ENCODE peak calls at places on chromosomes 12 and 14, in ten cellular contexts. W is EL, A is GM23248, K is NCI-H146, S is left lung, Q is left cardiac atrium, R is nucleus accumbens, X is WTC11, D is mucosa of gallbladder, E is AML-193. G is an unnamed sample.

GRCh38 chr14:65847065-65847847 is 434.7 kb downstream of the FUT8 start:
- DNase-seq in W (no peak), A (no peak), K (no peak), S (no peak), Q (no peak), R (no peak), X (no peak), D (peak; percentile 25), E (no peak), G (peak; percentile 71)

GRCh38 chr14:89324501-89325298 is 92.3 kb downstream of the FOXN3 start:
- DNase-seq in W (no peak), A (no peak), K (no peak), S (no peak), Q (no peak), R (no peak), X (no peak), D (no peak), E (no peak), G (peak; percentile 7)

GRCh38 chr12:79233341-79233761 is 368.8 kb downstream of the SYT1 start:
- DNase-seq in W (no peak), A (no peak), K (no peak), S (no peak), Q (no peak), R (peak; percentile 9), X (no peak), D (no peak), E (no peak), G (no peak)

GRCh38 chr12:109191621-109192250 is 75.3 kb downstream of the ACACB start:
- DNase-seq in W (peak; percentile 34), A (peak; percentile 22), K (no peak), S (no peak), Q (no peak), R (no peak), X (no peak), D (no peak), E (no peak), G (no peak)

GRCh38 chr12:55642275-55643068 is 5.8 kb downstream of the OR10P1 start:
- DNase-seq in W (no peak), A (no peak), K (no peak), S (peak; percentile 79), Q (no peak), R (no peak), X (no peak), D (no peak), E (peak; percentile 98), G (no peak)

GRCh38 chr14:105168979-105169507 is 467 bp upstream of the JAG2 start:
- DNase-seq in W (no peak), A (peak; percentile 34), K (peak; percentile 54), S (no peak), Q (no peak), R (peak; percentile 42), X (peak; percentile 76), D (no peak), E (no peak), G (peak; percentile 57)

GRCh38 chr12:43332977-43333649 is 218.9 kb downstream of the ADAMTS20 start:
- DNase-seq in W (peak; percentile 70), A (peak; percentile 55), K (no peak), S (no peak), Q (no peak), R (no peak), X (no peak), D (no peak), E (no peak), G (no peak)

GRCh38 chr12:71947645-71948105 is 9.0 kb downstream of the TPH2 start:
- DNase-seq in W (peak; percentile 48), A (peak; percentile 79), K (peak; percentile 98), S (no peak), Q (no peak), R (peak; percentile 4), X (peak; percentile 71), D (peak; percentile 26), E (no peak), G (no peak)

GRCh38 chr14:57087841-57088240 is 180.9 kb downstream of the EXOC5 start:
- DNase-seq in W (no peak), A (no peak), K (no peak), S (no peak), Q (no peak), R (no peak), X (no peak), D (no peak), E (no peak), G (no peak)

GRCh38 chr12:24954261-24954660 is 5.4 kb upstream of the BCAT1 start:
- DNase-seq in W (no peak), A (no peak), K (no peak), S (no peak), Q (no peak), R (no peak), X (no peak), D (no peak), E (no peak), G (no peak)

GRCh38 chr14:68018598-68018997 is 199.0 kb downstream of the RAD51B start:
- DNase-seq in W (peak; percentile 36), A (peak; percentile 19), K (no peak), S (no peak), Q (no peak), R (no peak), X (no peak), D (no peak), E (no peak), G (no peak)

GRCh38 chr12:112876506-112876905 is 30.3 kb upstream of the OAS1 start:
- DNase-seq in W (no peak), A (no peak), K (no peak), S (no peak), Q (no peak), R (no peak), X (no peak), D (no peak), E (no peak), G (no peak)

GRCh38 chr14:101459392-101459900 is 101.8 kb upstream of the DIO3 start:
- DNase-seq in W (no peak), A (no peak), K (no peak), S (no peak), Q (no peak), R (no peak), X (no peak), D (no peak), E (no peak), G (no peak)

GRCh38 chr14:66359500-66359899 is 126.7 kb upstream of the CCDC196 start:
- DNase-seq in W (peak; percentile 61), A (peak; percentile 54), K (peak; percentile 54), S (no peak), Q (no peak), R (no peak), X (no peak), D (no peak), E (peak; percentile 21), G (peak; percentile 47)

GRCh38 chr12:132824053-132824452 is 4.6 kb downstream of the GOLGA3 start:
- DNase-seq in W (no peak), A (peak; percentile 62), K (no peak), S (no peak), Q (no peak), R (no peak), X (no peak), D (no peak), E (no peak), G (no peak)

GRCh38 chr14:68624541-68625220 is 168.2 kb downstream of the ZFP36L1 start:
- DNase-seq in W (no peak), A (no peak), K (no peak), S (no peak), Q (no peak), R (no peak), X (no peak), D (peak; percentile 9), E (no peak), G (no peak)

GRCh38 chr12:3315201-3315661 is 175.8 kb upstream of the PRMT8 start:
- DNase-seq in W (peak; percentile 84), A (peak; percentile 24), K (peak; percentile 99), S (no peak), Q (peak; percentile 75), R (no peak), X (no peak), D (peak; percentile 49), E (no peak), G (no peak)

GRCh38 chr12:54442071-54442470 is 23.0 kb upstream of the ITGA5 start:
- DNase-seq in W (no peak), A (no peak), K (no peak), S (no peak), Q (no peak), R (no peak), X (no peak), D (no peak), E (no peak), G (no peak)

GRCh38 chr14:71803539-71804260 is 128.5 kb upstream of the RGS6 start:
- DNase-seq in W (peak; percentile 46), A (peak; percentile 27), K (no peak), S (no peak), Q (no peak), R (no peak), X (no peak), D (no peak), E (no peak), G (no peak)

GRCh38 chr14:32784408-32784807 is 154.3 kb upstream of the NPAS3 start:
- DNase-seq in W (no peak), A (no peak), K (no peak), S (no peak), Q (no peak), R (no peak), X (no peak), D (no peak), E (no peak), G (no peak)

GRCh38 chr14:91167380-91167770 is 53.5 kb downstream of the DGLUCY start:
- DNase-seq in W (no peak), A (no peak), K (no peak), S (no peak), Q (no peak), R (no peak), X (no peak), D (no peak), E (no peak), G (no peak)

GRCh38 chr14:38786921-38787320 is 316.1 kb downstream of the SEC23A start:
- DNase-seq in W (no peak), A (peak; percentile 11), K (no peak), S (no peak), Q (no peak), R (no peak), X (no peak), D (no peak), E (no peak), G (no peak)

GRCh38 chr12:85998074-85998473 is 124.0 kb downstream of the NTS start:
- DNase-seq in W (no peak), A (no peak), K (no peak), S (no peak), Q (no peak), R (no peak), X (no peak), D (no peak), E (no peak), G (no peak)

GRCh38 chr12:106239241-106239950 is 8.4 kb downstream of the CKAP4 start:
- DNase-seq in W (no peak), A (no peak), K (no peak), S (no peak), Q (no peak), R (no peak), X (no peak), D (no peak), E (no peak), G (no peak)